ENCODE peak calls at places on chromosome 22, in four cellular contexts. M is SK-N-SH, A is H1, Y is HCT116. I is an unnamed sample.

GRCh38 chr22:37918580-37919274 is 12.6 kb downstream of the MICALL1 start:
- DNase-seq in M (no peak), A (no peak), Y (no peak), I (no peak)

GRCh38 chr22:29353286-29353685 is 35.1 kb downstream of the AP1B1 start:
- DNase-seq in M (no peak), A (no peak), Y (no peak), I (no peak)

GRCh38 chr22:17121235-17122195 is at the start of gene TMEM121B:
- DNase-seq in M (peak), A (peak), Y (no peak), I (peak)

GRCh38 chr22:35995772-35996171 is 32.9 kb downstream of the RBFOX2 start:
- DNase-seq in M (no peak), A (no peak), Y (no peak), I (no peak)

GRCh38 chr22:48492371-48493320 is 1335.0 kb downstream of the BRD1 start:
- DNase-seq in M (peak), A (peak), Y (peak), I (peak)

GRCh38 chr22:18104566-18104965 is 6.0 kb upstream of the TUBA8 start:
- DNase-seq in M (no peak), A (no peak), Y (no peak), I (no peak)

GRCh38 chr22:38758276-38758945 is 2.6 kb upstream of the SUN2 start:
- DNase-seq in M (no peak), A (no peak), Y (no peak), I (no peak)

GRCh38 chr22:35570686-35571194 is 30.1 kb downstream of the RASD2 start:
- DNase-seq in M (no peak), A (no peak), Y (no peak), I (no peak)

GRCh38 chr22:35839811-35840739 is 122.4 kb downstream of the APOL5 start:
- DNase-seq in M (peak), A (peak), Y (peak), I (no peak)

GRCh38 chr22:41915035-41915782 is at the start of gene SHISA8:
- DNase-seq in M (peak), A (no peak), Y (no peak), I (peak)

GRCh38 chr22:29065468-29066190 is 4.0 kb upstream of the C22orf31 start:
- DNase-seq in M (no peak), A (no peak), Y (no peak), I (no peak)

GRCh38 chr22:44181033-44181911 is 547 bp downstream of the PARVG start:
- DNase-seq in M (no peak), A (no peak), Y (no peak), I (no peak)

GRCh38 chr22:38756631-38757463 is 1.0 kb upstream of the SUN2 start:
- DNase-seq in M (no peak), A (no peak), Y (no peak), I (no peak)

GRCh38 chr22:39907035-39907434 is 6.2 kb downstream of the GRAP2 start:
- DNase-seq in M (no peak), A (no peak), Y (no peak), I (no peak)

GRCh38 chr22:50053861-50054260 is 4.2 kb downstream of the TTLL8 start:
- DNase-seq in M (no peak), A (no peak), Y (no peak), I (no peak)

GRCh38 chr22:33270596-33270995 is 212.4 kb upstream of the SYN3 start:
- DNase-seq in M (no peak), A (no peak), Y (no peak), I (no peak)

GRCh38 chr22:25953276-25953675 is 211.3 kb downstream of the MYO18B start:
- DNase-seq in M (no peak), A (no peak), Y (no peak), I (no peak)

GRCh38 chr22:42138122-42138770 is 7.6 kb upstream of the CYP2D6 start:
- DNase-seq in M (no peak), A (no peak), Y (no peak), I (no peak)

GRCh38 chr22:43378011-43378704 is 33.7 kb upstream of the MPPED1 start:
- DNase-seq in M (no peak), A (no peak), Y (no peak), I (no peak)

GRCh38 chr22:26259510-26259909 is 90.2 kb downstream of the SEZ6L start:
- DNase-seq in M (no peak), A (peak), Y (peak), I (peak)

GRCh38 chr22:21927174-21927823 is 25.3 kb downstream of the PPM1F start:
- DNase-seq in M (no peak), A (peak), Y (no peak), I (no peak)

GRCh38 chr22:40175571-40176105 is 2.1 kb upstream of the TNRC6B start:
- DNase-seq in M (no peak), A (no peak), Y (no peak), I (no peak)

GRCh38 chr22:43100223-43100622 is 10.3 kb upstream of the BIK start:
- DNase-seq in M (no peak), A (no peak), Y (no peak), I (no peak)

GRCh38 chr22:37267128-37267587 is 15.2 kb upstream of the CYTH4 start:
- DNase-seq in M (peak), A (peak), Y (no peak), I (peak)

GRCh38 chr22:39979048-39979447 is 15.7 kb upstream of the FAM83F start:
- DNase-seq in M (no peak), A (no peak), Y (no peak), I (no peak)

GRCh38 chr22:35614404-35614803 is 2.7 kb downstream of the MB start:
- DNase-seq in M (no peak), A (no peak), Y (no peak), I (no peak)

GRCh38 chr22:36612458-36612857 is 83.5 kb upstream of the EIF3D start:
- DNase-seq in M (no peak), A (no peak), Y (no peak), I (no peak)

GRCh38 chr22:37823134-37823985 is at the start of gene GALR3:
- DNase-seq in M (no peak), A (peak), Y (no peak), I (no peak)

GRCh38 chr22:29733362-29734322 is 13.8 kb downstream of the CABP7 start:
- DNase-seq in M (peak), A (no peak), Y (no peak), I (no peak)

GRCh38 chr22:34493471-34493870 is 572.5 kb upstream of the ISX start:
- DNase-seq in M (no peak), A (no peak), Y (no peak), I (no peak)

GRCh38 chr22:28952857-28953256 is 69.5 kb downstream of the ZNRF3 start:
- DNase-seq in M (no peak), A (no peak), Y (no peak), I (no peak)

GRCh38 chr22:27962268-27963191 is 43.5 kb upstream of the PITPNB start:
- DNase-seq in M (no peak), A (no peak), Y (no peak), I (no peak)

GRCh38 chr22:38963872-38964271 is 6.5 kb downstream of the APOBEC3A start:
- DNase-seq in M (no peak), A (no peak), Y (no peak), I (no peak)

GRCh38 chr22:28958611-28959010 is 75.2 kb downstream of the ZNRF3 start:
- DNase-seq in M (no peak), A (no peak), Y (no peak), I (no peak)

GRCh38 chr22:18057568-18058209 is 20.1 kb upstream of the PEX26 start:
- DNase-seq in M (no peak), A (no peak), Y (peak), I (no peak)

GRCh38 chr22:48346911-48347310 is 1480.8 kb downstream of the BRD1 start:
- DNase-seq in M (no peak), A (no peak), Y (no peak), I (no peak)

GRCh38 chr22:37184816-37185541 is 3.1 kb downstream of the C1QTNF6 start:
- DNase-seq in M (no peak), A (no peak), Y (no peak), I (no peak)

DNA sequence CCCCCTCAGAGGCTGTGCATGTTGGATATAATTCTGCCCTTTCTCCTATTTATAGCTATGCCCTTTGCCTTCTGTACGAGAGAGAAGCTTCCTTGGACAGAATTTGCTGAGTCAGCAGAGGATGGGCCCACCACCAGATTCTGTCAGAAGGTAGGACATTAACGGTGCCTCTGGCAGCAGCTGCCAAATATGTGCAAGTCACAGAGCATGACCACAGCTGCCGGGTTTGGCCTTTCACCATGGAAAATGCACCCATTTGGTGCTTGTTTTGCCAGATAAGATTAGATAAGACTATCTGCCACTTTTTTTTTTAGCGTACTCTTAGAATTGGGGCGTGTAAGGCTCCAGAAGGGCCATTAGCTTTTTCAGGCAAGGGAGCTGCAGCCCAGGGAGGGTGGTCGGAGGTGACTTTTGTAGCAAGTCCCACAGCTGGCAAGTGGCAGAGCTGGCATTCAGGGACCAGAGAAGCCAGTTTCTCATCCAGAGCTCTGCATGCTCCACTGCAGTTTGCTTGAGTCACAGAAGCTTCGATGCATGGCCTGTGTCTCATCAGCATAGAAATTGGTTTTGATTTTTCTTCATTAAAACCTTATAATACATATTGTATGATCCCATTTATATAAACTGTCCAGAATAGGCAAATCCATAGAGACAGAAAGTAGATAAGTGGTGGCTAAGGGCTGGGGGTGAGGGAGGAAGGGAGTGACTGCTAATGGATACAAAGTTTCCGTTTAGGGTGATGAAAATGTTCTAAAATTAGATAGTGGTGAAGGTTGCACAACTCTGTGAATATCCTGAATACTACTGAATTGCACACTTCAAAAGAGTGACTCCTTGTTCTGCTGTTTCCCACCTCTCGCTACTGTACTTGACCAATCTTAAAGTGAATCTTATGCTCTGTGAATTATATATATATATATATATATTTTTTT is 15.8 kb downstream of the UPB1 start:
- DNase-seq in M (no peak), A (no peak), Y (no peak), I (no peak)
- TF ChIP-seq JUND in M (no peak), A (no peak), Y (no peak), I (no peak)

DNA sequence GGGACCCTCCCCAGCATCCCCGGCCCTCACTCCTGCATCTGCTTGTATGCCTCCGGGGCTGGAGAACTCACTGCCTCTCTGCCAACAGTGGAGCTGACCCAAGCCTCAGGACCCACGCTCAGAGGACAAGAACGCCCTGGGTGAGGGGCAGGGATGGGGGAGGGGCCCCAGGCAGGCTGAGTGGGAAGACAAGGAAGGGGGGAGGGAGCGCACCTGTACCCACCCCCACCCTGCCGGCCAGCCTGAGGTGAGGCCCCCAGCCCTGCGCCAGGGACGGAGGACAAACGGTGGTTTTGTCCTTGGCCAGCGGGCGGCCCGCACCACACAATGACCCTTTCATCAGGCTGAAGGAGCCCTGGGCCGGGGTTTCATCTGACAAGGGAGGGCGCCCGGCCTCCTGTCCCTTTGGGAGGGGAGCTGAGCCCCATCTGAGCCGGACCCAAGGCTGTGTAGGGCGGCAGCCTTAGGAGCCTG is 10.0 kb downstream of the WNT7B start:
- DNase-seq in M (no peak), A (no peak), Y (no peak), I (no peak)
- TF ChIP-seq JUND in M (no peak), A (no peak), Y (no peak), I (no peak)

DNA sequence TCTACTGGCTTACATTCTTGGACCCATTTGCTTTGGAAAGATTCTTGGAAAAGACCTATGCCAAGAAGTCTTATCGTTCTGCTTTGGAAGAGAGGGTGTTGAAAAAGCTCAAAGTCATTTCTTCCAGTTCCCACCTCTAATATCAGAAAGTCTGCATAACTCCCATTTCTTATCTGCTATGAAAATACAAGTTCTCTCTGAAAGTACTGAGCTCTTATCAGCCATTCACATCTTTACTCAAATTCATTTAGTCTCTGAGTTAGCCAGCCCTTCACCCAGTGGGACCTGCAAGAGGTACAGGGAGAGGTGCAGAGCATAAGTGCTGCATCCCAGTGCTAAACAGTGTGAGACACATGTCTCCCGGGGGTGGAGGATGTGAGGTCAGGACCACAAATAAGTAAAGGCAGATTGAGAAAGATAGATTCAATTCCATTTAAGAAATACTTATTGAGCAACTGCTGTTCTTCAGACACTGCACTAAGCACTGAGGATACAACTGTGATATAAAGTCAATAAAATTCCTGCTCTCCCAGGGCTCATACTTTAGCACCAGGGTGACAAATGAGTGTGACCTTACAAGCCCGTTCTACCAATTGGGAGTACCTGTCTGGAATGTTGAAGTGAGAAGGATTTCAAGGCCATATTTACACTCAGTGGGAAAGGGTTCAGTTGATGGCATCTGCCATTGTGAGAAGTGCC is 76.7 kb downstream of the PISD start:
- DNase-seq in M (no peak), A (no peak), Y (no peak), I (peak)
- TF ChIP-seq JUND in M (no peak), A (no peak), Y (no peak), I (no peak)

GRCh38 chr22:31488346-31488883 is 1.2 kb downstream of the EIF4ENIF1 start:
- DNase-seq in M (no peak), A (no peak), Y (no peak), I (no peak)

GRCh38 chr22:31486951-31487350 is 2.7 kb downstream of the EIF4ENIF1 start:
- DNase-seq in M (no peak), A (no peak), Y (no peak), I (no peak)

GRCh38 chr22:31489632-31490495 is at the start of gene EIF4ENIF1:
- DNase-seq in M (peak), A (peak), Y (peak), I (peak)

GRCh38 chr22:31490496-31490925 is 869 bp upstream of the EIF4ENIF1 start:
- DNase-seq in M (peak), A (peak), Y (peak), I (no peak)

DNA sequence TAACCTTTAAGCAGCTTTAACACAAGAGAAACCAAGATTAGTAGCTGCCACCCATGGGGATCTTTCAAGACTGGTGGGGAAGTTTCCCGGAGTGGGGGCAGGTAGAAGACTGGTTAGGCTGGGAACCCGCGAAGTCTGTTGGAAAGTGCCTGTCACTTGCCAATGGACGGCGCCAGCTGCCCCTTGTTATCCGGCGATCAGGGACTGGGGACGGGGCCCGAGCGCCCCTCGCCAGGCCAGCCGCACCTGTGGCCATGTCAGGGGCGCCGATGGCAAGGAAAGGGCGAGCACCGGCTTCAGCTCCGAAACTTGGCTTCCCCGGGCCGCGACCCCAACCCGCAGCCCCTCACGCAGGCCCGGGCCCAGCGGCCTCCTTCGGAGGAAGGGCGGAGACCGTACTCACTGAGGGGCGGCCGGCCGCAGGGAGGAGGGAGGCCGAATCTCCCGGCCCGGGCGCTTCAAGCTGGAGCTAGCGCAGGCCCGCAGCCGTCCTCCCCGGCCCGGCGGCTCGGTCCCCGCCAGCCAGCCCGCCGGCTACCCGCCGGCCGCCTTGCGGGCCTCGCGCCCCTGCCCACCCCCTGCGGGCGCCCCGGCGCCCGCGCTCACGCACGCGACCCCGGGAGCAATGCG is 539 bp downstream of the EIF4ENIF1 start:
- DNase-seq in M (peak), A (peak), Y (no peak), I (peak)
- TF ChIP-seq JUND in M (no peak), A (no peak), Y (no peak), I (no peak)

GRCh38 chr22:20605328-20605727 is 97.9 kb downstream of the MED15 start:
- DNase-seq in M (no peak), A (no peak), Y (no peak), I (no peak)
- TF ChIP-seq JUND in M (no peak), A (no peak), Y (no peak), I (no peak)